ENCODE peak calls at places on chromosomes 5 and 9, in eight cellular contexts. B, F, G, H, A, N, L and Q are unnamed samples.

GRCh38 chr5:56244676-56245075 is 11.5 kb upstream of the ANKRD55 start:
- DNase-seq in N (no peak), A (no peak), L (no peak), G (no peak), B (no peak), H (no peak), F (peak), Q (no peak)

GRCh38 chr5:170273968-170274710 is 23.4 kb downstream of the LCP2 start:
- DNase-seq in G (peak), L (peak), B (no peak), H (no peak), A (no peak), F (no peak), N (no peak), Q (no peak)

GRCh38 chr5:74174366-74174765 is 466.2 kb downstream of the ENC1 start:
- DNase-seq in B (no peak), F (peak), L (no peak), N (no peak), G (no peak), H (no peak), A (no peak), Q (no peak)

GRCh38 chr9:34403554-34404380 is 27.1 kb upstream of the MYORG start:
- DNase-seq in N (peak), A (peak), F (peak), H (no peak), B (peak), L (peak), G (peak), Q (peak)

GRCh38 chr9:36720043-36720442 is 147.3 kb downstream of the MELK start:
- DNase-seq in B (no peak), G (no peak), H (no peak), L (no peak), F (no peak), N (no peak), A (no peak), Q (no peak)

GRCh38 chr9:100472725-100473261 is at the start of gene TMEFF1:
- DNase-seq in A (peak), H (no peak), F (no peak), N (peak), L (peak), B (no peak), G (peak), Q (peak)

GRCh38 chr5:151492729-151493128 is 45.3 kb downstream of the SLC36A1 start:
- DNase-seq in G (no peak), N (no peak), L (no peak), B (no peak), A (no peak), H (no peak), F (peak), Q (no peak)

GRCh38 chr5:102959055-102959454 is 160.9 kb downstream of the GIN1 start:
- DNase-seq in L (no peak), N (no peak), A (no peak), B (no peak), G (no peak), H (peak), F (peak), Q (peak)

GRCh38 chr5:179228341-179229121 is 116.7 kb downstream of the ADAMTS2 start:
- DNase-seq in L (peak), F (no peak), A (no peak), N (no peak), G (no peak), B (no peak), H (no peak), Q (no peak)

GRCh38 chr5:138077064-138077696 is 6.7 kb upstream of the WNT8A start:
- DNase-seq in A (peak), H (peak), G (peak), F (peak), N (peak), B (peak), L (peak), Q (peak)

GRCh38 chr9:107215381-107215780 is 67.7 kb upstream of the RAD23B start:
- DNase-seq in A (no peak), L (no peak), H (no peak), F (peak), B (no peak), N (no peak), G (no peak), Q (no peak)

GRCh38 chr9:127208416-127208815 is 56.2 kb upstream of the GARNL3 start:
- DNase-seq in A (no peak), N (no peak), F (no peak), B (no peak), G (no peak), L (no peak), H (no peak), Q (no peak)

GRCh38 chr5:97838214-97838613 is 655.2 kb upstream of the RIOK2 start:
- DNase-seq in L (no peak), N (no peak), H (peak), F (peak), G (no peak), B (no peak), A (no peak), Q (no peak)

GRCh38 chr5:10355071-10355889 is 1.8 kb downstream of the MARCHF6 start:
- DNase-seq in A (no peak), G (no peak), B (no peak), F (peak), N (no peak), H (no peak), L (no peak), Q (no peak)

GRCh38 chr9:89000281-89000875 is 9.1 kb downstream of the S1PR3 start:
- DNase-seq in B (no peak), H (no peak), L (no peak), A (no peak), G (no peak), N (no peak), F (no peak), Q (no peak)

GRCh38 chr9:5629312-5630037 is 568 bp downstream of the RIC1 start:
- DNase-seq in F (peak), N (no peak), L (peak), G (peak), A (peak), H (no peak), B (no peak), Q (peak)

GRCh38 chr9:127263664-127264063 is 910 bp upstream of the GARNL3 start:
- DNase-seq in N (no peak), B (no peak), G (no peak), L (no peak), H (no peak), F (no peak), A (no peak), Q (no peak)

GRCh38 chr5:109454726-109455505 is 45.1 kb upstream of the PJA2 start:
- DNase-seq in L (no peak), G (no peak), N (no peak), F (peak), A (no peak), H (peak), B (no peak), Q (no peak)

GRCh38 chr5:73314395-73315195 is 134.0 kb downstream of the FOXD1 start:
- DNase-seq in H (no peak), A (no peak), B (no peak), N (no peak), G (no peak), F (no peak), L (no peak), Q (no peak)

GRCh38 chr5:25028994-25029393 is 384.2 kb upstream of the CDH10 start:
- DNase-seq in B (no peak), N (no peak), L (no peak), A (peak), H (no peak), G (no peak), F (no peak), Q (no peak)